ENCODE peak calls at places on chromosomes 2 and 18, in nine cellular contexts. Q, V, O, U, S, W, E, L and H are unnamed samples. For H3K36me3 and H4K20me1, the result is how much of the 10 kb centered on the place peaks cover.

GRCh38 chr2:214695789-214696188 is 113.7 kb downstream of the BARD1 start:
- DNase-seq in Q (no peak), V (peak), O (peak), U (no peak), S (no peak), W (no peak), E (no peak), L (peak), H (no peak)

GRCh38 chr18:7038330-7038846 is 79.2 kb downstream of the LAMA1 start:
- DNase-seq in Q (peak), V (peak), O (peak), U (no peak), S (peak), W (peak), E (peak), L (peak), H (peak)

GRCh38 chr18:22434973-22435608 is 17.4 kb upstream of the CTAGE1 start:
- DNase-seq in Q (peak), V (peak), O (peak), U (no peak), S (peak), W (no peak), E (no peak), L (peak), H (no peak)

GRCh38 chr2:30717081-30717650 is 90.1 kb downstream of the CAPN13 start:
- DNase-seq in Q (no peak), V (no peak), O (no peak), U (no peak), S (no peak), W (no peak), E (no peak), L (no peak), H (no peak)

GRCh38 chr2:121884515-121884915 is 129.1 kb downstream of the TSN start:
- DNase-seq in Q (no peak), V (no peak), O (peak), U (no peak), S (no peak), W (no peak), E (no peak), L (no peak), H (no peak)

GRCh38 chr2:95285542-95285932 is 11.3 kb downstream of the PROM2 start:
- DNase-seq in Q (no peak), V (no peak), O (no peak), U (no peak), S (no peak), W (no peak), E (no peak), L (no peak), H (no peak)

GRCh38 chr2:192559541-192560126 is 364.9 kb upstream of the TMEFF2 start:
- DNase-seq in Q (no peak), V (peak), O (no peak), U (no peak), S (no peak), W (no peak), E (no peak), L (no peak), H (no peak)

GRCh38 chr2:1625281-1626001 is 118.9 kb downstream of the PXDN start:
- DNase-seq in Q (peak), V (peak), O (peak), U (peak), S (peak), W (peak), E (no peak), L (peak), H (no peak)

GRCh38 chr2:120177011-120177621 is 46.1 kb downstream of the TMEM185B start:
- DNase-seq in Q (no peak), V (no peak), O (no peak), U (no peak), S (peak), W (peak), E (no peak), L (no peak), H (peak)

GRCh38 chr2:127674241-127675209 is 805 bp downstream of the LIMS2 start:
- DNase-seq in Q (peak), V (peak), O (no peak), U (no peak), S (no peak), W (peak), E (no peak), L (no peak), H (no peak)

GRCh38 chr18:10877974-10878373 is 271.4 kb downstream of the PIEZO2 start:
- DNase-seq in Q (no peak), V (no peak), O (no peak), U (no peak), S (no peak), W (no peak), E (no peak), L (no peak), H (no peak)

GRCh38 chr2:38214209-38214717 is 138.3 kb upstream of the CYP1B1 start:
- DNase-seq in Q (no peak), V (peak), O (no peak), U (no peak), S (no peak), W (peak), E (no peak), L (no peak), H (no peak)

GRCh38 chr2:178542569-178542968 is 62.3 kb downstream of the PLEKHA3 start:
- DNase-seq in Q (no peak), V (no peak), O (no peak), U (no peak), S (no peak), W (no peak), E (no peak), L (no peak), H (no peak)

GRCh38 chr2:189674374-189675112 is at the start of gene ANKAR:
- DNase-seq in Q (peak), V (peak), O (peak), U (no peak), S (peak), W (peak), E (peak), L (peak), H (peak)
- H3K9ac ChIP-seq in Q (peak), V (peak), O (peak), U (no peak), S (peak), W (peak), E (peak), L (peak), H (peak)

GRCh38 chr2:168059758-168060157 is 187.6 kb downstream of the STK39 start:
- DNase-seq in Q (no peak), V (no peak), O (no peak), U (no peak), S (no peak), W (no peak), E (no peak), L (no peak), H (no peak)

GRCh38 chr2:168058675-168059074 is 188.7 kb downstream of the STK39 start:
- DNase-seq in Q (no peak), V (no peak), O (no peak), U (no peak), S (no peak), W (no peak), E (no peak), L (no peak), H (no peak)

GRCh38 chr2:168054657-168055056 is 192.7 kb downstream of the STK39 start:
- DNase-seq in Q (no peak), V (no peak), O (no peak), U (no peak), S (no peak), W (peak), E (no peak), L (no peak), H (no peak)

GRCh38 chr2:168053676-168054075 is 193.7 kb downstream of the STK39 start:
- DNase-seq in Q (no peak), V (no peak), O (no peak), U (no peak), S (no peak), W (no peak), E (no peak), L (no peak), H (no peak)

GRCh38 chr2:168056242-168056641 is 191.2 kb downstream of the STK39 start:
- DNase-seq in Q (no peak), V (no peak), O (no peak), U (no peak), S (no peak), W (no peak), E (no peak), L (no peak), H (no peak)
- H3K36me3 ChIP-seq in Q (under half), V (under half), O (under half), U (under half), S (under half), W (under half), E (under half), L (under half), H (under half)

DNA sequence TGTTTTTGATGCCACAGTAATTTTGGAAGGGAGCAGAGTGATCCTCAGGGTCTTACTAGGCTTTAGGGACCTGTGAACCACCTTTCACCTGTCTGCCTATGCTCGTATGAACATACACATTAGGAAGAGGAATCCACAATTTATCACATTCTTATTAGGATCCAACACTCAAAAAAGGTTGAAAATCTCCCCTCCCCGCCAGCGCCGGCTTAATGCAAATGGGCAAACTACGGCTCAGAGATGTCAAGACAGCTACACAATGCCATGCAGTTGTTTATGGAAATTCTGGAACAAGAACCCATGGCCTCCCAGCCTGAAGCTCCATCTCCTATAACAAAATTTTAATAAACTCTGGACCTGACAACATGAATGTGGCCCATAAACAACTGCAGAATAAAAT is 375.9 kb upstream of the ACVR2A start:
- DNase-seq in Q (no peak), V (no peak), O (no peak), U (no peak), S (no peak), W (no peak), E (no peak), L (no peak), H (no peak)
- H4K20me1 ChIP-seq in Q (under half), V (under half), O (under half), U (under half), S (under half), W (under half), E (under half), L (under half), H (under half)

GRCh38 chr2:111071480-111072143 is 49.1 kb upstream of the BCL2L11 start:
- DNase-seq in Q (peak), V (peak), O (peak), U (no peak), S (peak), W (no peak), E (no peak), L (peak), H (no peak)
- H3K9ac ChIP-seq in Q (no peak), V (peak), O (no peak), U (no peak), S (no peak), W (no peak), E (no peak), L (no peak), H (no peak)

GRCh38 chr2:99833802-99834201 is 308.6 kb downstream of the AFF3 start:
- DNase-seq in Q (no peak), V (no peak), O (no peak), U (no peak), S (no peak), W (no peak), E (no peak), L (no peak), H (no peak)

GRCh38 chr2:99836670-99837069 is 305.7 kb downstream of the AFF3 start:
- DNase-seq in Q (peak), V (no peak), O (no peak), U (no peak), S (no peak), W (no peak), E (no peak), L (peak), H (no peak)

GRCh38 chr2:99831772-99832171 is 310.6 kb downstream of the AFF3 start:
- DNase-seq in Q (no peak), V (no peak), O (no peak), U (no peak), S (no peak), W (no peak), E (peak), L (no peak), H (no peak)

GRCh38 chr2:99832921-99833320 is 309.5 kb downstream of the AFF3 start:
- DNase-seq in Q (no peak), V (no peak), O (no peak), U (no peak), S (no peak), W (no peak), E (peak), L (no peak), H (no peak)

DNA sequence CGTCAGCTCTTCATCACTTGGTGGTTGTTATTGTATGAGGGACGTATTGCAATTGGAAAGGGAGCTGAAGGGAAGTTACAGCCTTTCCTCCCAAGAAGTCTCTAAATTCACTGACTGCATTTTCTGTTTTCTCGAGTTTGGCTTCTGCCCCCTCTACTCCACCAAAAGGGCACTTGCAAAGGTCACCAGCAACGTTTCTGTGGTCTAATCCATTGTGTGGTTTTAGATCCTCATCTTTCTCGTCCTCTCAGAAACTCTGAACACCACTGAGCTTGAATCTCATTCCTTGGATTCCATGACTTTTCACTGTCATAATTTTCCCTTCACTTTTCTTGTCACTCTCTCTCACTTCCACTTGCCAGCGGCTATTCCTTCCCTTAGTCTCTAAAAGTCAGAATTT is 308.0 kb downstream of the AFF3 start:
- DNase-seq in Q (no peak), V (no peak), O (no peak), U (no peak), S (no peak), W (no peak), E (no peak), L (peak), H (no peak)
- H3K36me3 ChIP-seq in Q (under half), V (under half), O (under half), U (under half), S (under half), W (under half), E (under half), L (under half), H (under half)

GRCh38 chr2:101725038-101725437 is 27.5 kb downstream of the MAP4K4 start:
- DNase-seq in Q (no peak), V (no peak), O (no peak), U (no peak), S (no peak), W (no peak), E (no peak), L (no peak), H (no peak)

GRCh38 chr2:101724113-101724450 is 26.6 kb downstream of the MAP4K4 start:
- DNase-seq in Q (no peak), V (no peak), O (no peak), U (no peak), S (no peak), W (no peak), E (no peak), L (no peak), H (no peak)

GRCh38 chr2:101722878-101723277 is 25.4 kb downstream of the MAP4K4 start:
- DNase-seq in Q (no peak), V (no peak), O (no peak), U (no peak), S (no peak), W (no peak), E (no peak), L (no peak), H (no peak)

GRCh38 chr2:101723366-101724112 is 26.0 kb downstream of the MAP4K4 start:
- DNase-seq in Q (no peak), V (no peak), O (no peak), U (no peak), S (no peak), W (no peak), E (no peak), L (no peak), H (no peak)

GRCh38 chr2:101725515-101726192 is 28.1 kb downstream of the MAP4K4 start:
- DNase-seq in Q (peak), V (peak), O (no peak), U (no peak), S (no peak), W (peak), E (no peak), L (no peak), H (no peak)
- H4K20me1 ChIP-seq in Q (half or more), V (half or more), O (half or more), U (under half), S (under half), W (half or more), E (half or more), L (under half), H (under half)

DNA sequence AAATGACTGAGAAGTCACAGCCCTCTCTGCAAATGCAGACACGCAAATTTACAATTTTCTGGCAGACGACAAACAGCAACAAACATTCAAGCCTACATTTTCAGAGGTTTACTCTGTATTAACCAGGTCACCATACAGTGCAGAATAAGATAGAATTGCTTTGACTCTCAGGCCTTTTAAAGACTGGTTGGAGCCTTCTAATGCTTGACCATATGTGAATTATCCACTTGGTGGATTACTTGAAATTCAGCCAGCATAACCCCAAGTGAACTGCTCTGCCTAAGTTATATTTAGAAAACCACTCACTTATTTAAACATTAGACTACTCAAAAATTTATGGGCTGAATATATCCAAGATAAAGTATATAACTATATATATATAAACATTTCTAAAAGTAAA is 280.9 kb upstream of the STON1 start:
- DNase-seq in Q (peak), V (peak), O (peak), U (no peak), S (no peak), W (no peak), E (no peak), L (peak), H (no peak)
- H3K9ac ChIP-seq in Q (peak), V (peak), O (peak), U (no peak), S (peak), W (no peak), E (no peak), L (no peak), H (no peak)